ENCODE peak calls at places on chromosomes 16 and 17, in five cellular contexts. K, Z, C, R and Q are unnamed samples.
A peak's percentile ranks its signal among the peaks of the same experiment; 100 is the strongest.

GRCh38 chr17:42674755-42675347 is 1.9 kb downstream of the PLEKHH3 start:
- DNase-seq in R (no peak), Z (no peak), C (no peak), K (no peak), Q (no peak)

GRCh38 chr17:30454635-30455034 is 22.6 kb upstream of the GOSR1 start:
- DNase-seq in Z (no peak), R (no peak), K (no peak), C (no peak), Q (no peak)

GRCh38 chr16:54632322-54632721 is 298.3 kb upstream of the IRX5 start:
- DNase-seq in K (no peak), C (no peak), R (no peak), Z (no peak), Q (no peak)

GRCh38 chr16:10386517-10387377 is 886 bp downstream of the ATF7IP2 start:
- DNase-seq in K (no peak), C (no peak), Z (no peak), R (no peak), Q (no peak)

GRCh38 chr16:78240459-78241222 is 141.2 kb downstream of the WWOX start:
- DNase-seq in K (no peak), Z (no peak), C (no peak), R (no peak), Q (no peak)

GRCh38 chr16:12868169-12868568 is 33.2 kb upstream of the SHISA9 start:
- DNase-seq in C (no peak), Z (no peak), K (no peak), R (no peak), Q (no peak)

GRCh38 chr17:67652433-67652832 is 65.3 kb upstream of the NOL11 start:
- DNase-seq in K (no peak), Z (no peak), C (no peak), R (no peak), Q (no peak)

GRCh38 chr16:10787304-10787703 is 31.3 kb downstream of the TVP23A start:
- DNase-seq in Z (no peak), R (no peak), K (no peak), C (no peak), Q (peak; percentile 76)

GRCh38 chr16:69482410-69482951 is 58.1 kb downstream of the CYB5B start:
- DNase-seq in C (no peak), K (no peak), Z (peak; percentile 83), R (no peak), Q (no peak)

GRCh38 chr17:35052780-35053179 is 10.7 kb downstream of the RFFL start:
- DNase-seq in C (no peak), R (no peak), K (no peak), Z (no peak), Q (no peak)

GRCh38 chr16:88719267-88719932 is 13.1 kb downstream of the CTU2 start:
- DNase-seq in K (no peak), C (no peak), Z (peak; percentile 62), R (no peak), Q (no peak)

GRCh38 chr17:68319420-68320162 is 28.3 kb downstream of the ARSG start:
- DNase-seq in Z (no peak), K (no peak), R (no peak), C (no peak), Q (no peak)

GRCh38 chr17:72474740-72475477 is 354.1 kb downstream of the SOX9 start:
- DNase-seq in Z (no peak), C (no peak), R (no peak), K (no peak), Q (no peak)

GRCh38 chr16:2296662-2297505 is 29.0 kb upstream of the RNPS1 start:
- DNase-seq in C (no peak), Z (no peak), K (no peak), R (peak; percentile 18), Q (no peak)

GRCh38 chr16:48383877-48384304 is 1.3 kb downstream of the SIAH1 start:
- DNase-seq in R (no peak), K (no peak), Z (no peak), C (no peak), Q (peak; percentile 49)

GRCh38 chr17:8056232-8056975 is 17.5 kb downstream of the ALOX15B start:
- DNase-seq in C (peak; percentile 25), K (no peak), R (peak; percentile 67), Z (no peak), Q (no peak)

GRCh38 chr16:85916141-85916890 is 17.4 kb downstream of the IRF8 start:
- DNase-seq in K (no peak), R (peak; percentile 67), Z (peak; percentile 55), C (no peak), Q (no peak)

GRCh38 chr17:1462164-1463112 is 6.4 kb upstream of the CRK start:
- DNase-seq in C (no peak), Z (no peak), R (no peak), K (no peak), Q (no peak)

GRCh38 chr16:49520684-49521083 is 147.1 kb downstream of the C16orf78 start:
- DNase-seq in R (no peak), K (no peak), Z (no peak), C (no peak), Q (no peak)

GRCh38 chr17:683499-684254 is 31.0 kb downstream of the VPS53 start:
- DNase-seq in C (no peak), R (no peak), Z (no peak), K (no peak), Q (no peak)

GRCh38 chr16:85033153-85033552 is 5.6 kb downstream of the KIAA0513 start:
- DNase-seq in C (no peak), R (no peak), K (no peak), Z (no peak), Q (no peak)

GRCh38 chr16:25012525-25012991 is 2.6 kb downstream of the ARHGAP17 start:
- DNase-seq in C (no peak), R (no peak), Z (no peak), K (no peak), Q (no peak)

GRCh38 chr16:58027341-58028167 is 2.0 kb downstream of the MMP15 start:
- DNase-seq in C (no peak), R (no peak), K (no peak), Z (peak; percentile 69), Q (peak; percentile 76)

GRCh38 chr17:68288375-68288774 is 2.6 kb downstream of the SLC16A6 start:
- DNase-seq in Z (no peak), K (no peak), C (no peak), R (no peak), Q (no peak)

GRCh38 chr17:34171245-34171818 is 83.8 kb upstream of the CCL2 start:
- DNase-seq in Z (peak; percentile 28), K (no peak), C (peak; percentile 31), R (peak; percentile 37), Q (peak; percentile 71)

GRCh38 chr17:36890398-36891190 is 46.7 kb upstream of the LHX1 start:
- DNase-seq in R (no peak), K (no peak), C (no peak), Z (no peak), Q (no peak)

GRCh38 chr16:30934827-30935557 is 11.6 kb downstream of the FBXL19 start:
- DNase-seq in Z (no peak), R (no peak), C (no peak), K (no peak), Q (peak; percentile 68)

GRCh38 chr16:54933281-54934150 is 2.9 kb downstream of the IRX5 start:
- DNase-seq in K (no peak), Z (no peak), C (no peak), R (no peak), Q (peak; percentile 65)

GRCh38 chr17:53749178-53749577 is 73.5 kb upstream of the KIF2B start:
- DNase-seq in R (no peak), Z (no peak), C (no peak), K (no peak), Q (no peak)

GRCh38 chr17:72515291-72516065 is 394.7 kb downstream of the SOX9 start:
- DNase-seq in K (no peak), R (no peak), Z (no peak), C (no peak), Q (no peak)

GRCh38 chr17:75404739-75405364 is 626 bp downstream of the GRB2 start:
- DNase-seq in C (peak; percentile 34), K (no peak), R (peak; percentile 31), Z (peak; percentile 35), Q (no peak)

GRCh38 chr17:74296548-74296936 is 22.5 kb downstream of the DNAI2 start:
- DNase-seq in K (no peak), R (no peak), Z (peak; percentile 70), C (no peak), Q (peak; percentile 74)

GRCh38 chr16:56519459-56520250 is at the start of gene BBS2:
- DNase-seq in K (peak; percentile 71), Z (peak; percentile 91), R (peak; percentile 88), C (peak; percentile 78), Q (peak; percentile 91)

GRCh38 chr17:10598620-10599019 is 49.2 kb upstream of the MYH2 start:
- DNase-seq in Z (no peak), R (no peak), K (no peak), C (no peak), Q (no peak)

GRCh38 chr17:67931227-67931626 is 65.0 kb downstream of the C17orf58 start:
- DNase-seq in C (no peak), R (no peak), K (no peak), Z (no peak), Q (no peak)

GRCh38 chr16:4052096-4052495 is 64.1 kb downstream of the ADCY9 start:
- DNase-seq in K (no peak), Z (no peak), C (no peak), R (no peak), Q (no peak)

GRCh38 chr17:60325730-60326524 is 66.0 kb downstream of the USP32 start:
- DNase-seq in C (no peak), Z (no peak), R (no peak), K (no peak), Q (no peak)

GRCh38 chr16:89323120-89323960 is 105.8 kb downstream of the ZNF778 start:
- DNase-seq in R (no peak), Z (no peak), K (no peak), C (no peak), Q (no peak)